ENCODE peak calls at places on chromosomes 7 and 10, in ten cellular contexts. T, M, U, Q, J, O, E, N, D and V are unnamed samples.

GRCh38 chr7:114156178-114156577 is 237.4 kb upstream of the PPP1R3A start:
- DNase-seq in D (no peak), U (no peak), Q (no peak), E (no peak), J (no peak), N (no peak), M (no peak), T (no peak), O (no peak), V (no peak)

GRCh38 chr7:88539977-88540376 is 219.5 kb upstream of the ZNF804B start:
- DNase-seq in O (no peak), T (no peak), D (no peak), N (no peak), M (no peak), E (no peak), U (no peak), J (no peak), Q (no peak), V (no peak)

GRCh38 chr7:151080091-151080521 is 503 bp downstream of the FASTK start:
- DNase-seq in E (no peak), O (no peak), D (peak), N (no peak), U (no peak), T (no peak), J (no peak), Q (peak), M (no peak), V (no peak)

GRCh38 chr7:111051832-111052231 is 39.1 kb upstream of the LRRN3 start:
- DNase-seq in D (no peak), N (no peak), U (no peak), Q (no peak), J (no peak), O (no peak), T (no peak), E (no peak), M (no peak), V (no peak)

GRCh38 chr10:4708123-4708759 is 117.8 kb upstream of the AKR1E2 start:
- DNase-seq in U (no peak), O (no peak), J (no peak), N (peak), D (no peak), M (no peak), Q (no peak), E (no peak), T (no peak), V (no peak)

GRCh38 chr7:35908305-35909223 is 107.7 kb downstream of the SEPTIN7 start:
- DNase-seq in M (no peak), N (no peak), U (no peak), T (no peak), D (no peak), Q (no peak), E (no peak), J (no peak), O (no peak), V (no peak)

GRCh38 chr10:124125305-124126116 is 32.1 kb upstream of the CHST15 start:
- DNase-seq in T (no peak), M (no peak), N (peak), D (peak), E (no peak), J (no peak), Q (peak), U (no peak), O (no peak), V (no peak)

GRCh38 chr7:156776527-156776926 is 116.5 kb downstream of the LMBR1 start:
- DNase-seq in E (no peak), D (no peak), O (no peak), T (no peak), Q (no peak), N (no peak), J (no peak), U (no peak), M (no peak), V (no peak)

GRCh38 chr7:136133491-136133990 is 156.4 kb upstream of the MTPN start:
- DNase-seq in M (no peak), N (no peak), E (no peak), T (no peak), U (peak), D (peak), J (no peak), O (no peak), Q (peak), V (no peak)

GRCh38 chr10:107054469-107055156 is 109.9 kb downstream of the SORCS1 start:
- DNase-seq in J (no peak), T (no peak), U (no peak), O (no peak), N (no peak), M (no peak), E (no peak), D (peak), Q (no peak), V (no peak)

GRCh38 chr7:100469227-100470044 is 5.4 kb upstream of the SPACDR start:
- DNase-seq in Q (peak), M (peak), T (peak), N (peak), J (peak), D (peak), O (peak), E (peak), U (no peak), V (peak)

GRCh38 chr7:17367502-17367901 is 69.0 kb downstream of the AHR start:
- DNase-seq in D (no peak), U (no peak), M (no peak), E (no peak), T (no peak), N (no peak), O (no peak), J (no peak), Q (peak), V (no peak)

GRCh38 chr7:128115821-128116723 is 84.8 kb upstream of the LRRC4 start:
- DNase-seq in M (no peak), J (no peak), E (no peak), N (no peak), O (no peak), Q (no peak), U (no peak), D (no peak), T (peak), V (no peak)

GRCh38 chr10:130136214-130137076 is at the start of gene GLRX3:
- DNase-seq in U (peak), D (peak), N (peak), E (peak), Q (peak), O (peak), J (peak), T (peak), M (peak), V (no peak)

GRCh38 chr7:116551692-116552091 is 26.9 kb downstream of the CAV1 start:
- DNase-seq in U (no peak), Q (no peak), M (no peak), J (no peak), O (no peak), E (no peak), N (no peak), T (no peak), D (no peak), V (no peak)